ENCODE peak calls at places on chromosomes 5 and 9, in ten cellular contexts. R, P, H, S, J, U, K, D, Y and A are unnamed samples.
A peak's percentile ranks its signal among the peaks of the same experiment; 100 is the strongest.

GRCh38 chr5:10648806-10649517 is 85.1 kb downstream of the ANKRD33B start:
- DNase-seq in R (no peak), P (no peak), H (no peak), S (no peak), J (peak; percentile 79), U (no peak), K (peak; percentile 21), D (no peak), Y (no peak), A (no peak)

GRCh38 chr5:150599917-150600511 is 40.4 kb upstream of the SYNPO start:
- DNase-seq in R (peak; percentile 84), P (peak; percentile 86), H (no peak), S (peak; percentile 79), J (peak; percentile 72), U (peak; percentile 61), K (peak; percentile 86), D (no peak), Y (peak; percentile 91), A (peak; percentile 91)

GRCh38 chr9:127949827-127950512 is 12.3 kb upstream of the DPM2 start:
- DNase-seq in R (no peak), P (no peak), H (no peak), S (no peak), J (no peak), U (no peak), K (no peak), D (no peak), Y (no peak), A (no peak)

GRCh38 chr5:132090107-132090506 is 16.5 kb downstream of the CSF2 start:
- DNase-seq in R (no peak), P (peak; percentile 93), H (peak; percentile 44), S (no peak), J (no peak), U (peak; percentile 11), K (no peak), D (no peak), Y (no peak), A (no peak)

GRCh38 chr5:68432682-68433081 is 217.1 kb downstream of the PIK3R1 start:
- DNase-seq in R (no peak), P (no peak), H (peak; percentile 68), S (no peak), J (no peak), U (no peak), K (no peak), D (no peak), Y (no peak), A (no peak)

GRCh38 chr5:122584411-122585110 is 190.3 kb upstream of the SNX2 start:
- DNase-seq in R (no peak), P (peak; percentile 71), H (no peak), S (no peak), J (no peak), U (no peak), K (no peak), D (no peak), Y (no peak), A (no peak)

GRCh38 chr5:152688561-152689274 is 283.6 kb upstream of the NMUR2 start:
- DNase-seq in R (no peak), P (peak; percentile 11), H (no peak), S (peak; percentile 18), J (no peak), U (peak; percentile 54), K (no peak), D (no peak), Y (no peak), A (no peak)

GRCh38 chr5:38715671-38716070 is 130.1 kb upstream of the OSMR start:
- DNase-seq in R (no peak), P (peak; percentile 2), H (peak; percentile 10), S (no peak), J (no peak), U (peak; percentile 46), K (no peak), D (no peak), Y (no peak), A (no peak)

GRCh38 chr5:149405550-149406202 is 26.6 kb upstream of the IL17B start:
- DNase-seq in R (no peak), P (no peak), H (no peak), S (peak; percentile 47), J (peak; percentile 50), U (no peak), K (no peak), D (no peak), Y (peak; percentile 43), A (no peak)

GRCh38 chr5:179478624-179479023 is 71.7 kb upstream of the RUFY1 start:
- DNase-seq in R (no peak), P (no peak), H (no peak), S (no peak), J (no peak), U (no peak), K (no peak), D (no peak), Y (no peak), A (no peak)

GRCh38 chr5:110354896-110355295 is 371.6 kb downstream of the TMEM232 start:
- DNase-seq in R (no peak), P (no peak), H (no peak), S (no peak), J (no peak), U (no peak), K (no peak), D (peak; percentile 3), Y (no peak), A (no peak)

GRCh38 chr5:103561670-103562069 is 919 bp downstream of the NUDT12 start:
- DNase-seq in R (no peak), P (no peak), H (no peak), S (no peak), J (no peak), U (no peak), K (no peak), D (no peak), Y (no peak), A (no peak)

GRCh38 chr5:77311217-77311571 is 100.7 kb downstream of the PDE8B start:
- DNase-seq in R (no peak), P (peak; percentile 44), H (no peak), S (no peak), J (no peak), U (no peak), K (no peak), D (no peak), Y (no peak), A (no peak)

GRCh38 chr5:165201364-165202143 is 1696.1 kb downstream of the MAT2B start:
- DNase-seq in R (no peak), P (peak; percentile 70), H (no peak), S (no peak), J (no peak), U (no peak), K (no peak), D (no peak), Y (no peak), A (no peak)

GRCh38 chr5:83972236-83972635 is 251.6 kb upstream of the HAPLN1 start:
- DNase-seq in R (no peak), P (peak; percentile 58), H (no peak), S (no peak), J (no peak), U (no peak), K (no peak), D (no peak), Y (no peak), A (no peak)

DNA sequence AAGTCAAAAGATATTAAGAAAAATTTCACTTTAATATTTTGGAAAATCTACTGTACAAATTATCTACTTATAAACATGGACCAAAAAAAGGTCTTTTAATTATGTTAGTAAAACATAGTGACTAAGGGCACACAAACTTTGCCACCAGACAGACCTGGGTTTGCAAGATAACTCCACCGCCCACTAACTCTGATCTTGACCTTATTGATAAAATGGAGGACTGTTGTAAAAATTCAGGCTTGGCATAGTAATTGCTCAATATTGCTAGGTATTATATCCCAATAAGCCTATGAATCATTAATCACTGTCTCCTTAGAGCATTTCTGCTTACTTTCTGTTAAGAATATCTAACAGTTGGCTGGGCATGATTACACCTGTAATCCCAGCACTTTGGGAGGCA is 3.8 kb downstream of the C9orf40 start:
- DNase-seq in R (no peak), P (no peak), H (no peak), S (no peak), J (no peak), U (no peak), K (no peak), D (no peak), Y (no peak), A (no peak)
- TF ChIP-seq POLR2A in R (no peak), P (no peak), H (no peak), S (no peak), J (no peak), U (no peak), K (no peak), D (no peak), Y (no peak), A (no peak)

DNA sequence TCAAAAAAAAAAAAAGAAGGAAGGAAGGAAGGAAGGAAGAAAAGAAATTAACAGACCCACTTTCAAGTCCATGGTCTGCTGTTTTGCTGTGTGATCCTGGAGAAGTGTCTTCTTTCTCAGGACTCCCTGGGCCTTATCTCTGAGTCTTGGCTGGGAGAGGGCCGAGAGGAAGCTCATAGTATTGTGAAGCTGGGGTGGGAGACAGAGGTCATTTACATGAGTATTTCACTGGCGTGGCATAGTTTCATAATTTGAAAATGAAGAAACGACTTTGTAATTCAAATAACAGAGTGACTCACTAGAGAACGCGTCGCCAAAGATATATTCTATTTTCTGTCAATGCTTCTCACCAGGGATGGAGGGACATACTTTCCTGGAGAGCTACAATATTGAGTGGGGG is 2.4 kb upstream of the C9orf50 start:
- DNase-seq in R (no peak), P (peak; percentile 78), H (no peak), S (no peak), J (no peak), U (no peak), K (no peak), D (no peak), Y (no peak), A (no peak)
- H3K4me3 ChIP-seq in R (no peak overlapping the region), P (no peak overlapping the region), H (no peak overlapping the region), S (no peak overlapping the region), J (no peak overlapping the region), U (no peak overlapping the region), K (no peak overlapping the region), D (no peak overlapping the region), Y (no peak overlapping the region), A (no peak overlapping the region)

GRCh38 chr5:134171972-134172371 is 4.8 kb downstream of the SKP1 start:
- DNase-seq in R (no peak), P (no peak), H (no peak), S (no peak), J (no peak), U (no peak), K (peak; percentile 45), D (no peak), Y (no peak), A (no peak)
- TF ChIP-seq CTCF in R (no peak), P (no peak), H (no peak), S (no peak), J (no peak), U (no peak), K (no peak), D (no peak), Y (no peak), A (no peak)

DNA sequence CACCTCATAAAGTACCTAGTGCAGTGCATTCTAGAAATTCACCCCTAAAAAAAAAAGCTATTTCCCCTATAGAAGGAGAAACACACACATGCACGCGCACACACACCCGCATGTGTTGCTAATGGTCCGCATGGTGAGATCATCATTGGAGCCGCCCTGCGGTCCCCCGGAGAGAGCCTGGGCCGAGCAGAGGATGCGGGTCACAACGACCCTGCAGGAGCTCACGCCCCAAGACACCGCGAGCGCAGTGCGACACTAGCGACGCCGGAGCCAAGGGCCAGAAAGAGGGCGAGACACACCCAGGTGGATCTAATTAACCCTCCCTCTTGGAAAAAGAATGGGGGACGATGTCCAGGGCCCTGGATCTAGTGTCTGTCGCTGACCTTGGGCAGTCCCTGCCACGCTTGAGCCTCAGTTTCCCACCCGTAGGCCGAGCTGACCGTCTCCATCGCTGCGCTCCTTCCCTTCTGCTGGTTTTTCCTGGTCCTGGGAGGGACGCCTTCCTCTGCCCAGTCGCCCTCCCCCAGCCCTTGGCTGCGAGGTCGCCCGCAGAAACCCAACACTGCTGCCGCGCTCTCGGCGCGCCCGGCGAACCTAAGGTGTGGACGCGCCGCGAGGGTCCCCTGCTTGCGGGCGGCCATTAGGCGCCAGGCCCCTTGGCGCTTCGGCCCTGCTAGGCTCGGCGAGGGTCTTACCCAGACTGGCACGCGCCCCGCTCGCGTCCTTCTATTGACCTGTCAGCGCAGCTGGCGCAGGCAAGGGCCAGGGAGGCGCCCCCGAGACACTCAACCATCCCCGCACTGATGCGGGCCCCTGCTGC is 47.6 kb upstream of the RNF20 start:
- DNase-seq in R (peak; percentile 59), P (peak; percentile 41), H (peak; percentile 44), S (peak; percentile 37), J (peak; percentile 86), U (peak; percentile 51), K (peak; percentile 48), D (no peak), Y (peak; percentile 69), A (peak; percentile 86)
- TF ChIP-seq POLR2A in R (no peak), P (no peak), H (peak; percentile 1), S (no peak), J (no peak), U (peak; percentile 15), K (no peak), D (no peak), Y (peak; percentile 16), A (no peak)